ENCODE peak calls at places on chromosomes 5 and 9, in six cellular contexts. Q, R, S, F, T and E are unnamed samples.

GRCh38 chr5:149794338-149795023 is 64.4 kb downstream of the PPARGC1B start:
- DNase-seq in R (no peak), F (no peak), T (no peak), S (no peak), Q (no peak), E (no peak)

GRCh38 chr5:65927497-65928340 is 1.3 kb downstream of the ERBIN start:
- DNase-seq in F (peak), R (peak), T (peak), Q (peak), S (no peak), E (peak)

GRCh38 chr5:81006955-81007636 is 46.9 kb downstream of the RASGRF2 start:
- DNase-seq in R (no peak), F (no peak), T (no peak), Q (no peak), S (no peak), E (no peak)

GRCh38 chr5:180684623-180685161 is 35.3 kb upstream of the FLT4 start:
- DNase-seq in R (no peak), Q (no peak), F (no peak), S (no peak), T (no peak), E (no peak)

GRCh38 chr9:14768561-14769234 is 46.2 kb upstream of the CER1 start:
- DNase-seq in S (no peak), R (peak), Q (peak), F (peak), T (peak), E (peak)

GRCh38 chr5:16140417-16140816 is 39.2 kb downstream of the MARCHF11 start:
- DNase-seq in R (no peak), S (no peak), F (no peak), T (no peak), Q (no peak), E (no peak)

GRCh38 chr5:86143837-86144236 is 473.9 kb upstream of the COX7C start:
- DNase-seq in T (no peak), S (no peak), R (no peak), F (no peak), Q (peak), E (no peak)

GRCh38 chr5:89534331-89534730 is 651.3 kb upstream of the MEF2C start:
- DNase-seq in F (no peak), Q (no peak), T (peak), R (peak), S (no peak), E (no peak)

GRCh38 chr9:132193227-132194110 is 31.6 kb downstream of the NTNG2 start:
- DNase-seq in F (no peak), T (no peak), S (no peak), Q (no peak), R (no peak), E (no peak)

GRCh38 chr5:163658702-163659567 is 153.5 kb downstream of the MAT2B start:
- DNase-seq in F (no peak), T (no peak), Q (no peak), R (no peak), S (no peak), E (no peak)

GRCh38 chr5:111411321-111411720 is 101.0 kb downstream of the STARD4 start:
- DNase-seq in F (no peak), Q (no peak), T (peak), S (no peak), R (no peak), E (peak)

GRCh38 chr5:135737701-135738563 is 96.5 kb upstream of the SLC25A48 start:
- DNase-seq in F (no peak), S (no peak), R (no peak), T (no peak), Q (no peak), E (no peak)

GRCh38 chr5:99940540-99940939 is 594.6 kb upstream of the FAM174A start:
- DNase-seq in T (no peak), R (no peak), S (no peak), Q (no peak), F (no peak), E (no peak)

GRCh38 chr5:116482394-116482793 is 92.2 kb downstream of the SEMA6A start:
- DNase-seq in T (peak), R (peak), F (no peak), S (no peak), Q (peak), E (peak)

DNA sequence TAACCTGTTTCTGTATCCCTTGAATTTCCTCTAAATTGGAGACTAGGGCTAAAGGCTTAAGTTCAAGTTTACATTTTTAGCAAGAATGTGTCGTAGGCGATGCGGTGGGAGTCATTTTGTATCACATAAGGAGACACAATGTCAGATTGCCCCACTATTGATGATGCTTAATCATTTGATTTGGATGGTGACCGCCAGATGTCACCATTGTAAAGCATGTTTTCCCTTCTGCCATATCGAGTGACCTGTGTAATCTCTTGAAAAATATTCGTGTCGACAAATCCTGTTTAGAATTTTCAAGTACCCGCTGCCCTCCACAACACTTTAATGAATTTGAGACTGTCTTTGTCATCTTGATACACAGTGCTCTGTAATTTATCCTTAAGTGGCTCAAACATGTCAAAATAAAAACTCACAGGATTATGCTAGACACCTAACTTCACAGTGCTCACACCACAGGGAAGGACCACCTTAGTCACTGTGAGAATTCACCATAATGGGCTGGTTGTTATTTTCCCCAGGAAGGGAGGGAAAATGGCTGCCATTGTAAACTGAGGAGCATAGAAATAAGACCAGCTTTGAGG is 34.5 kb upstream of the SLC46A2 start:
- DNase-seq in T (peak), Q (peak), R (peak), F (peak), S (no peak), E (peak)
- TF ChIP-seq CTCF in T (peak), Q (peak), R (peak), F (peak), S (peak), E (peak)

GRCh38 chr5:1983401-1983800 is 100.7 kb upstream of the IRX4 start:
- DNase-seq in R (no peak), F (no peak), S (no peak), Q (no peak), T (no peak), E (no peak)
- TF ChIP-seq CTCF in R (no peak), F (no peak), S (no peak), Q (no peak), T (no peak), E (no peak)

GRCh38 chr5:125349432-125349831 is 603.0 kb upstream of the ZNF608 start:
- DNase-seq in R (peak), Q (peak), T (peak), S (no peak), F (peak), E (peak)
- TF ChIP-seq CTCF in R (no peak), Q (peak), T (peak), S (no peak), F (peak), E (no peak)

DNA sequence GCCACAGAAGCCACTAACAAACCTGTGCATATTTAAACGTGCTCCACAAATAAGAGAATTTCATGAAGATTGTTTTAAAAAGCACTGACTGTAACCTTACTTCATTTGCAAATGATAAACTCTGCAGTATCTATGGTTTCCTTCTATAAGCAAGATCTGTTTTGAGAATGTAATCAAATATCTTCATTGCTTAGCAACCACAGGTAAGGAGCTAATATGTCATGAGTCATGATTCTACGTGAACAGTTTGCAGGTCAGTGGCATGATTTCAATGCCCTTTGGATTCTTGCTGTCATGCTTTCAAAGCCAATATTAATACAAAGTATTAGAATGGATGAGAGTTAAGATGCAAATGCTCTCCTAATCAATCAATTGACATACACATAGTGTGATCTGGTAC is 325.0 kb downstream of the EDIL3 start:
- DNase-seq in T (no peak), R (no peak), F (no peak), Q (no peak), S (no peak), E (no peak)
- TF ChIP-seq CTCF in T (no peak), R (no peak), F (no peak), Q (no peak), S (no peak), E (no peak)

GRCh38 chr9:136265561-136266355 is 20.1 kb upstream of the QSOX2 start:
- DNase-seq in F (no peak), S (no peak), Q (no peak), R (no peak), T (no peak), E (no peak)

GRCh38 chr9:136267261-136268111 is 21.9 kb upstream of the QSOX2 start:
- DNase-seq in Q (peak), F (peak), R (peak), T (peak), S (peak), E (peak)

GRCh38 chr9:136270173-136270710 is 24.6 kb upstream of the QSOX2 start:
- DNase-seq in F (no peak), T (no peak), Q (no peak), S (no peak), R (no peak), E (no peak)

GRCh38 chr9:136268776-136269175 is 23.2 kb upstream of the QSOX2 start:
- DNase-seq in S (no peak), T (no peak), R (no peak), Q (no peak), F (peak), E (no peak)

GRCh38 chr9:136268318-136268717 is 22.7 kb upstream of the QSOX2 start:
- DNase-seq in T (no peak), R (no peak), S (no peak), Q (peak), F (peak), E (no peak)
- TF ChIP-seq CTCF in T (no peak), R (no peak), S (no peak), Q (no peak), F (peak), E (no peak)

GRCh38 chr9:99819123-99819483 is 2.6 kb upstream of the NR4A3 start:
- DNase-seq in R (peak), T (no peak), F (no peak), Q (no peak), S (no peak), E (no peak)

GRCh38 chr9:99820330-99821186 is 1.1 kb upstream of the NR4A3 start:
- DNase-seq in S (peak), F (no peak), Q (peak), R (peak), T (peak), E (peak)

GRCh38 chr9:99818439-99818992 is 3.2 kb upstream of the NR4A3 start:
- DNase-seq in F (peak), T (no peak), S (no peak), Q (no peak), R (no peak), E (no peak)

GRCh38 chr9:99821187-99822095 is at the start of gene NR4A3:
- DNase-seq in Q (peak), S (peak), R (peak), F (peak), T (peak), E (peak)

GRCh38 chr9:99819484-99820329 is 2.0 kb upstream of the NR4A3 start:
- DNase-seq in F (peak), R (peak), T (peak), Q (peak), S (peak), E (peak)
- TF ChIP-seq CTCF in F (no peak), R (no peak), T (peak), Q (peak), S (no peak), E (peak)

GRCh38 chr5:10827571-10827970 is 66.5 kb upstream of the DAP start:
- DNase-seq in R (no peak), Q (no peak), S (no peak), T (no peak), F (no peak), E (no peak)

GRCh38 chr5:10826971-10827370 is 65.9 kb upstream of the DAP start:
- DNase-seq in F (no peak), T (no peak), S (no peak), Q (no peak), R (no peak), E (no peak)

GRCh38 chr5:10828241-10828640 is 67.2 kb upstream of the DAP start:
- DNase-seq in S (no peak), Q (no peak), F (no peak), R (peak), T (peak), E (peak)

GRCh38 chr5:10831416-10831815 is 70.4 kb upstream of the DAP start:
- DNase-seq in F (no peak), Q (peak), T (peak), R (peak), S (no peak), E (peak)

GRCh38 chr5:10825897-10826644 is 65.0 kb upstream of the DAP start:
- DNase-seq in F (no peak), S (no peak), T (no peak), R (no peak), Q (no peak), E (no peak)
- TF ChIP-seq CTCF in F (peak), S (no peak), T (peak), R (peak), Q (no peak), E (no peak)